ENCODE peak calls at places on chromosomes 7 and 10, in six cellular contexts. V is H1, Y is mesendoderm, O is H9, S is neuronal stem cell, L is mesenchymal stem cell. N is an unnamed sample.

GRCh38 chr10:106957825-106958581 is 206.5 kb downstream of the SORCS1 start:
- DNase-seq in L (no peak), V (no peak), O (no peak), Y (no peak), S (no peak), N (no peak)

GRCh38 chr7:29843738-29844137 is 37.4 kb downstream of the WIPF3 start:
- DNase-seq in O (no peak), V (no peak), S (no peak), L (no peak), Y (no peak), N (no peak)

GRCh38 chr7:33196194-33196593 is 66.8 kb downstream of the BBS9 start:
- DNase-seq in V (no peak), Y (peak; percentile 61), O (no peak), S (no peak), L (no peak), N (peak; percentile 8)

GRCh38 chr7:5507026-5507425 is 83.4 kb upstream of the TNRC18 start:
- DNase-seq in L (no peak), V (no peak), O (no peak), Y (no peak), S (no peak), N (no peak)

GRCh38 chr10:33381897-33382578 is 47.6 kb upstream of the NRP1 start:
- DNase-seq in O (no peak), V (no peak), Y (no peak), S (no peak), L (no peak), N (peak; percentile 86)

GRCh38 chr10:91034042-91034441 is 113.2 kb upstream of the ANKRD1 start:
- DNase-seq in O (no peak), Y (no peak), S (no peak), L (no peak), V (no peak), N (no peak)

GRCh38 chr10:122049076-122049475 is 60.1 kb downstream of the TACC2 start:
- DNase-seq in L (no peak), O (no peak), S (no peak), Y (no peak), V (no peak), N (no peak)

GRCh38 chr10:119449760-119450461 is 92.6 kb downstream of the RGS10 start:
- DNase-seq in O (no peak), V (no peak), Y (peak; percentile 42), S (no peak), L (peak; percentile 77), N (peak; percentile 59)

GRCh38 chr10:5591336-5591824 is 66.6 kb downstream of the CALML3 start:
- DNase-seq in L (no peak), S (no peak), O (no peak), Y (no peak), V (no peak), N (no peak)

GRCh38 chr10:100670828-100671479 is 74.4 kb upstream of the PAX2 start:
- DNase-seq in V (peak; percentile 94), S (no peak), O (peak; percentile 71), Y (peak; percentile 44), L (no peak), N (no peak)

GRCh38 chr10:27819781-27820531 is 74.3 kb upstream of the MKX start:
- DNase-seq in L (peak; percentile 6), S (no peak), V (no peak), Y (no peak), O (no peak), N (peak; percentile 66)

GRCh38 chr7:154409703-154410311 is 357.6 kb downstream of the DPP6 start:
- DNase-seq in O (peak; percentile 37), S (peak; percentile 74), L (peak; percentile 1), V (peak; percentile 60), Y (peak; percentile 70), N (no peak)

GRCh38 chr10:79196470-79197461 is 128.0 kb downstream of the ZMIZ1 start:
- DNase-seq in Y (peak; percentile 79), O (peak; percentile 87), S (peak; percentile 76), V (peak; percentile 97), L (peak; percentile 58), N (peak; percentile 47)

GRCh38 chr7:16187131-16187530 is 234.2 kb downstream of the CRPPA start:
- DNase-seq in Y (no peak), V (no peak), O (no peak), L (no peak), S (no peak), N (no peak)

GRCh38 chr10:86139066-86139657 is 227.4 kb downstream of the GRID1 start:
- DNase-seq in O (peak; percentile 76), S (peak; percentile 6), L (no peak), V (peak; percentile 84), Y (peak; percentile 68), N (no peak)

GRCh38 chr7:21960922-21961321 is 15.2 kb upstream of the CDCA7L start:
- DNase-seq in Y (no peak), V (no peak), S (no peak), L (peak; percentile 67), O (no peak), N (peak; percentile 83)

GRCh38 chr10:123996302-123996701 is 97.1 kb downstream of the CHST15 start:
- DNase-seq in O (no peak), Y (no peak), L (no peak), V (no peak), S (no peak), N (no peak)

GRCh38 chr7:34208878-34209621 is 303.7 kb downstream of the BMPER start:
- DNase-seq in L (no peak), V (no peak), S (no peak), Y (no peak), O (no peak), N (no peak)

GRCh38 chr7:116159711-116160110 is 50.6 kb upstream of the TES start:
- DNase-seq in Y (no peak), S (no peak), V (no peak), L (no peak), O (no peak), N (no peak)

GRCh38 chr10:131396108-131397010 is 84.8 kb upstream of the TCERG1L start:
- DNase-seq in O (no peak), Y (peak; percentile 45), L (no peak), S (no peak), V (no peak), N (no peak)

DNA sequence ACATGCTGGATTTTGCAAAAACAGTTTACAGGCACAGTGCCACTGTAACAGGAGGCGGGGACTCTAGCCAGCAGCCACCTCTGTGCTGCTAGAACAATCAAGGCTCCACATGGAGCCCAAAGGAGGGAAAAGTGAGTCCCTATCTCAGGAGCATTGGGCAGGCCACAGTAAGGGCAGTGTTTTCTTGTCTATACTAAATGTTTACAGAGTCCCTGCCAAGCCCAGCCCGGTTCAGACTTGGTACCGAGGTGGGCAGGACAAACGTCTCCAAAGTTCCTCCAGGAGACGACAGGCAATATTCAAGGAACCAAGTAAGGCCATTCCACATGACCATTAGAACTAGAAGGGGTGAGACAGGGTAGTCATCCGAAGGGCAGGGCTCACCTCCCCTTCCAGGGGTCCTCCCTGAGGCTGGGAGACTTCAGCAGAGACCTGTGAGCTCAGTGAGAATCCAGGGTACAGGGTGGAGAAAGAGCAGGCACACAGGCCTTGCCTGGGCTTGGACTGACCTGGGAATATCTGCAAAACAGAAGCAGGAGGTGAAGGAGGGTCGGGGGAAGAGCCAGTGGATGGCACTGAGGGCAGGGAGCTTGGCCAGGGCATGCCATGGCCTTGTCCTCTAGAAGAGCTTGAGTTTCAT is 90.8 kb upstream of the NPS start:
- DNase-seq in L (no peak), O (no peak), V (no peak), S (no peak), Y (no peak), N (no peak)
- H3K23ac ChIP-seq in L (no peak overlapping the region), O (no peak overlapping the region), V (no peak overlapping the region), S (no peak overlapping the region), Y (no peak overlapping the region), N (no peak overlapping the region)

DNA sequence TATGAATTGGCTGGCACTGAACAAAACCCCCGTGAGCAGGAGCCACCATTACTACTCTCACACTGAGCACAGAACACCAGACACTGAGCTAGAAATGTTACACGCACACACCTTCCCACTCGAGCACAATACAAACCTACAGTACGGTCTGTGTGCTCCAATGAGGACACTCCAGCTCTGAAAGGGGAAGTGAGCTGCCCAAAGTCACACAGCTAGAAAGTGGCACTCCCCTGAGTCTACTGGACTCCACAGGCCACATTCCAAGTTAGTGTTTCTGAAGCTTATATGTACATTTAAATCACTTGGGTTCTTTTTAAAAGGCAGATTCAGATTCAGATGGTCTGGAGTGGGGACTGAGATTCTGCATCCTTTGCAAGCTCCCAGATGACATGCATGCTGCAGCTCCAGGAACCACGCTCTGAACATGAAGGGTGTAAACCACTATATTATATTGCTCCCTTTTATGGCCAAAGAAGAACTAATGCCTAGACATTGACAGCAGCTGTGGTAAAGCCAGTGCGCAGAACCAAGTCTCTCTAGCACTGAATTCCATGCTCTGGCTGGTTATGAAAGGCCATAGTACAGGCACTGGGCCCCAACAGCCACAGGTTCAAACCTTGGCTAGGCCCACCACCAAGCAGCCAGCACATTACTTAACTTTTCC is 77.1 kb downstream of the FRMPD2 start:
- DNase-seq in Y (no peak), S (no peak), V (no peak), O (no peak), L (no peak), N (no peak)
- H3K23ac ChIP-seq in Y (no peak overlapping the region), S (no peak overlapping the region), V (no peak overlapping the region), O (no peak overlapping the region), L (no peak overlapping the region), N (no peak overlapping the region)

GRCh38 chr10:128220011-128220410 is 93.8 kb upstream of the MKI67 start:
- DNase-seq in S (no peak), L (no peak), Y (no peak), V (no peak), O (no peak), N (no peak)

GRCh38 chr10:128219295-128219694 is 93.1 kb upstream of the MKI67 start:
- DNase-seq in S (no peak), O (no peak), V (no peak), L (no peak), Y (no peak), N (no peak)

GRCh38 chr10:128221128-128221527 is 94.9 kb upstream of the MKI67 start:
- DNase-seq in O (no peak), Y (no peak), S (no peak), L (no peak), V (no peak), N (no peak)

GRCh38 chr10:128215733-128216132 is 89.5 kb upstream of the MKI67 start:
- DNase-seq in V (no peak), Y (no peak), L (no peak), O (no peak), S (no peak), N (no peak)

GRCh38 chr10:128218161-128218560 is 91.9 kb upstream of the MKI67 start:
- DNase-seq in O (no peak), Y (no peak), S (no peak), V (no peak), L (no peak), N (no peak)
- H3K23ac ChIP-seq in O (no peak overlapping the region), Y (no peak overlapping the region), S (no peak overlapping the region), V (no peak overlapping the region), L (no peak overlapping the region), N (no peak overlapping the region)

GRCh38 chr10:69182005-69182404 is 2.0 kb downstream of the SUPV3L1 start:
- DNase-seq in V (no peak), O (no peak), L (no peak), S (no peak), Y (no peak), N (no peak)

GRCh38 chr10:69181433-69181832 is 1.4 kb downstream of the SUPV3L1 start:
- DNase-seq in V (no peak), S (no peak), O (no peak), Y (peak; percentile 6), L (no peak), N (no peak)

GRCh38 chr10:69176823-69177222 is 3.2 kb upstream of the SUPV3L1 start:
- DNase-seq in L (no peak), V (no peak), S (no peak), O (no peak), Y (no peak), N (no peak)

GRCh38 chr10:69180525-69181204 is 631 bp downstream of the SUPV3L1 start:
- DNase-seq in L (peak; percentile 57), V (no peak), Y (peak; percentile 71), S (peak; percentile 9), O (no peak), N (peak; percentile 32)

GRCh38 chr10:69179743-69180524 is at the start of gene SUPV3L1:
- DNase-seq in O (peak; percentile 92), L (peak; percentile 98), V (peak; percentile 95), Y (peak; percentile 99), S (peak; percentile 89), N (peak; percentile 98)
- H3K23ac ChIP-seq in O (no peak within 1 kb of the TSS), L (no peak within 1 kb of the TSS), V (no peak within 1 kb of the TSS), Y (no peak within 1 kb of the TSS), S (peak within 1 kb of the TSS; percentile 87), N (peak within 1 kb of the TSS; percentile 87)

N was measured in IMR-90.